ENCODE peak calls at places on chromosomes 7 and 10, in four cellular contexts. D, J, N and C are unnamed samples. For H3K9me3, the result is how much of the 10 kb centered on the place peaks cover.

GRCh38 chr10:89869180-89869579 is 167.8 kb downstream of the KIF20B start:
- DNase-seq in D (no peak), J (no peak), N (no peak), C (no peak)

GRCh38 chr10:4334853-4335252 is 491.2 kb upstream of the AKR1E2 start:
- DNase-seq in D (no peak), J (no peak), N (no peak), C (no peak)

GRCh38 chr10:78184851-78185692 is 151.4 kb downstream of the RPS24 start:
- DNase-seq in D (no peak), J (no peak), N (no peak), C (no peak)

GRCh38 chr7:137891016-137891655 is 44.4 kb upstream of the DGKI start:
- DNase-seq in D (no peak), J (no peak), N (no peak), C (no peak)

GRCh38 chr10:120436431-120437142 is 20.4 kb upstream of the PLPP4 start:
- DNase-seq in D (no peak), J (no peak), N (no peak), C (no peak)

GRCh38 chr7:24968165-24968564 is 11.8 kb downstream of the OSBPL3 start:
- DNase-seq in D (no peak), J (no peak), N (no peak), C (no peak)

GRCh38 chr10:7756360-7756992 is 31.3 kb downstream of the KIN start:
- DNase-seq in D (no peak), J (peak), N (peak), C (no peak)

GRCh38 chr7:45103958-45104843 is 7.3 kb downstream of the TBRG4 start:
- DNase-seq in D (no peak), J (no peak), N (no peak), C (no peak)

GRCh38 chr7:35908305-35909223 is 107.7 kb downstream of the SEPTIN7 start:
- DNase-seq in D (no peak), J (no peak), N (no peak), C (no peak)

GRCh38 chr7:37234928-37235327 is 213.7 kb downstream of the ELMO1 start:
- DNase-seq in D (peak), J (no peak), N (no peak), C (no peak)

GRCh38 chr7:79334841-79335240 is 118.6 kb downstream of the MAGI2 start:
- DNase-seq in D (no peak), J (no peak), N (no peak), C (no peak)

GRCh38 chr10:75926763-75927162 is 495.3 kb downstream of the LRMDA start:
- DNase-seq in D (no peak), J (peak), N (peak), C (no peak)

GRCh38 chr7:143492043-143492471 is 14.4 kb downstream of the TAS2R41 start:
- DNase-seq in D (no peak), J (no peak), N (no peak), C (no peak)

GRCh38 chr10:119701861-119702260 is 24.0 kb upstream of the INPP5F start:
- DNase-seq in D (no peak), J (no peak), N (no peak), C (no peak)

GRCh38 chr7:133099887-133100286 is 18.0 kb upstream of the CHCHD3 start:
- DNase-seq in D (no peak), J (no peak), N (no peak), C (no peak)

GRCh38 chr7:143284591-143285453 is at the start of gene TMEM139:
- DNase-seq in D (no peak), J (peak), N (peak), C (no peak)

GRCh38 chr7:140121321-140121720 is 55.5 kb downstream of the KDM7A start:
- DNase-seq in D (no peak), J (no peak), N (no peak), C (no peak)

GRCh38 chr7:28296571-28297483 is 115.5 kb upstream of the CREB5 start:
- DNase-seq in D (peak), J (peak), N (no peak), C (no peak)

GRCh38 chr7:69412331-69413146 is 185.7 kb upstream of the AUTS2 start:
- DNase-seq in D (no peak), J (no peak), N (no peak), C (no peak)

GRCh38 chr10:21261705-21262285 is 263.7 kb downstream of the SKIDA1 start:
- DNase-seq in D (no peak), J (no peak), N (no peak), C (no peak)

GRCh38 chr10:38147686-38148085 is 53.5 kb downstream of the ZNF37A start:
- DNase-seq in D (no peak), J (no peak), N (no peak), C (no peak)

GRCh38 chr10:62632071-62632809 is 172.3 kb upstream of the ADO start:
- DNase-seq in D (no peak), J (no peak), N (no peak), C (no peak)

GRCh38 chr7:129950191-129950940 is 2.4 kb downstream of the UBE2H start:
- DNase-seq in D (peak), J (peak), N (no peak), C (no peak)

GRCh38 chr7:115997221-115997620 is 33.3 kb downstream of the TFEC start:
- DNase-seq in D (no peak), J (no peak), N (no peak), C (no peak)

GRCh38 chr7:73970801-73971229 is 57.2 kb upstream of the ELN start:
- DNase-seq in D (no peak), J (peak), N (peak), C (no peak)

GRCh38 chr7:22725585-22725984 is 1.4 kb upstream of the IL6 start:
- DNase-seq in D (no peak), J (no peak), N (no peak), C (no peak)

GRCh38 chr7:22717760-22718159 is 9.2 kb upstream of the IL6 start:
- DNase-seq in D (no peak), J (no peak), N (no peak), C (no peak)

GRCh38 chr10:133160813-133161471 is 923 bp downstream of the KNDC1 start:
- DNase-seq in D (no peak), J (no peak), N (no peak), C (no peak)

GRCh38 chr7:106329971-106330733 is 45.4 kb upstream of the NAMPT start:
- DNase-seq in D (no peak), J (no peak), N (no peak), C (no peak)

GRCh38 chr10:57716884-57717283 is 550.8 kb downstream of the IPMK start:
- DNase-seq in D (no peak), J (no peak), N (no peak), C (no peak)

GRCh38 chr7:107661081-107661864 is 645 bp downstream of the SLC26A4 start:
- DNase-seq in D (peak), J (peak), N (peak), C (peak)

GRCh38 chr7:150378115-150378852 is 846 bp upstream of the ZNF775 start:
- DNase-seq in D (peak), J (peak), N (peak), C (no peak)

GRCh38 chr7:99368750-99369389 is 5.7 kb upstream of the ARPC1B start:
- DNase-seq in D (no peak), J (no peak), N (no peak), C (no peak)

GRCh38 chr7:88681682-88682081 is 77.8 kb upstream of the ZNF804B start:
- DNase-seq in D (no peak), J (no peak), N (no peak), C (no peak)

GRCh38 chr7:102184303-102184702 is 102.4 kb upstream of the SH2B2 start:
- DNase-seq in D (no peak), J (no peak), N (no peak), C (no peak)

GRCh38 chr7:147146169-147146568 is 1029.6 kb downstream of the CNTNAP2 start:
- DNase-seq in D (no peak), J (no peak), N (no peak), C (no peak)

GRCh38 chr7:157916946-157917670 is 580.3 kb downstream of the DNAJB6 start:
- DNase-seq in D (no peak), J (no peak), N (no peak), C (no peak)
- H3K9me3 ChIP-seq in D (under half), J (under half), N (under half), C (under half)

DNA sequence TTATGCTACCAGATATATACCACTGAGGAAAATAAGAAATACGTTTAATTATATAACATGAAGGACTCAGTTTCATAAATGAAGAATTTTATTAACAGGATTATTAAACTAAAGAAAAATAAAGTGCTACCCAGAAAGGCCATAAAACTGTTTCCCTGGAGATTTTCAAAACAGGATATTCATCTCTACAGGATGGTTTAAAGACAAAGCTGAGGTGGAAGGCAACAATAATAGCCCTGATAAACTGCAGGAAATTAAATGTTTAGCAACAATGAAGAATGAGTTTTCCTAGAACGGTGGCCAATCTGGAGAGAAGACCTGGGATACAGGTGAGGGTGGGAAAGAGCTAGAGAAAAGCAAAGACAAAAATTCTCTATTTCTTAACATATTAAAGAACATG is 11.9 kb downstream of the RHEB start:
- DNase-seq in D (no peak), J (no peak), N (no peak), C (no peak)
- H3K9me3 ChIP-seq in D (under half), J (under half), N (under half), C (under half)

GRCh38 chr10:113689057-113689456 is 9.3 kb downstream of the CASP7 start:
- DNase-seq in D (no peak), J (no peak), N (no peak), C (no peak)

GRCh38 chr10:113691381-113691780 is 11.7 kb downstream of the CASP7 start:
- DNase-seq in D (no peak), J (no peak), N (no peak), C (no peak)

GRCh38 chr10:113692271-113692670 is 12.6 kb downstream of the CASP7 start:
- DNase-seq in D (no peak), J (no peak), N (no peak), C (no peak)

GRCh38 chr10:113689574-113689973 is 9.9 kb downstream of the CASP7 start:
- DNase-seq in D (no peak), J (no peak), N (no peak), C (no peak)

GRCh38 chr10:113690749-113691148 is 11.0 kb downstream of the CASP7 start:
- DNase-seq in D (no peak), J (no peak), N (no peak), C (no peak)
- H3K9me3 ChIP-seq in D (under half), J (under half), N (under half), C (under half)

GRCh38 chr10:130728531-130729215 is 582.8 kb downstream of the TCERG1L start:
- DNase-seq in D (no peak), J (no peak), N (no peak), C (no peak)
- H3K9me3 ChIP-seq in D (under half), J (under half), N (under half), C (under half)

DNA sequence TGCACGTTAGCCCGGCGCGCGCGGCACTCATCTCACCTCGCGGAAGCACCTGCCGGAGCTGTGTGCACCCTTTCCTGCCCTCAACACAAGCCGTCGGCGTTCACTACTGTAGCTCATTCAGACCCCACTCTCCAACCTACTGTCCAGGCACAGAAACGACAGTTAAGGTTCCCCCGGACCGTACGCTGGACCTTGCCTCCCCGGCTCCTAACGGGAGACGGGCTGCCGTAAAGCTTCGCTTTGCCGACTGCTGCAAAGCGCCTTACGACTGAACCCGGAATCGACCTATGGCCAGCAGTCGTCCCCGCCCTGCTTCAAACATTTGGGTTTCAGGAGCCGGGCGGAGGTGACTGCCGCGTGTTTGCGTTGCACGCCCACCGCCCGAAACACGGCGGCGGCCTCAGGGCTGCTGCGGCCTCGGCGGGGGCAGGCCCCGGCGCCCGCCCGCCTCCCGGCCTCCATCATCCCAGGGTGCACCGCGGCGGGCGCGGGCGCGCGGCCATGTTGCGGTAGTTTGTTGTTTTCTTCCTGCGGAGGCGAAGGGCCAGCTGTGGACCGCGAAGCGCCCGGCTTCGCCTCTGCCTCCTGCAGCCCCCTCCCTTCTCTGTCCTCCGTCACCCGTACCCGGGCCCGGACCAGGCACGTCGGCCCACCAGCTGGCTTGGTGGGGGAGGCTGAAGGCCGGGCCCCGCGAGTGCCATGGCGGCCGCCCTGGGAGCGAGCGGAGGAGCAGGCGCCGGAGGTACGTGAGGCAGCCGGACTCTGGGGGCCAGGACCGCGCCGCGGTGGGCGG is at the start of gene RBM33:
- DNase-seq in D (peak), J (peak), N (peak), C (peak)
- H3K9me3 ChIP-seq in D (half or more), J (under half), N (under half), C (under half)